ENCODE peak calls at places on chromosomes 3 and 15, in ten cellular contexts. U is AG08395; I is GM23248; M is stimulated activated CD4-positive, alpha-beta T cell treated with anti-CD3 and anti-CD28 coated beads, Interleukin-12 subunit alpha, Interleukin-12 subunit beta, amount 100 ng/mL, for 4 hours; E is fibroblast of the aortic adventitia; X is NCI-H226; B is foreskin keratinocyte; G is foreskin fibroblast; D is ovary; Y is GM12891. H is an unnamed sample.

GRCh38 chr3:126083511-126083912 is 412 bp downstream of the SLC41A3 start:
- DNase-seq in U (peak; percentile 31), M (no peak), G (peak; percentile 68), B (peak; percentile 18), Y (peak; percentile 66), I (peak; percentile 73), E (peak; percentile 14), X (peak; percentile 45), D (peak; percentile 69), H (peak; percentile 26)

GRCh38 chr3:24830230-24831152 is 335.8 kb upstream of the THRB start:
- DNase-seq in M (no peak), X (no peak), G (no peak), B (no peak), E (no peak), U (no peak), Y (no peak), I (peak; percentile 2), D (no peak), H (peak; percentile 14)

GRCh38 chr3:46692566-46692983 is 904 bp downstream of the ALS2CL start:
- DNase-seq in U (no peak), X (peak; percentile 80), M (no peak), D (peak; percentile 48), B (peak; percentile 80), G (no peak), E (no peak), I (peak; percentile 37), Y (no peak), H (no peak)

GRCh38 chr15:63202858-63203257 is 13.5 kb downstream of the RAB8B start:
- DNase-seq in M (no peak), X (no peak), B (no peak), D (no peak), E (no peak), I (no peak), Y (no peak), U (no peak), G (no peak), H (no peak)

GRCh38 chr3:156680243-156680930 is 6.0 kb downstream of the TIPARP start:
- DNase-seq in I (no peak), X (no peak), B (no peak), D (no peak), U (no peak), G (no peak), E (no peak), Y (no peak), M (no peak), H (no peak)

GRCh38 chr3:158788446-158788845 is 13.4 kb upstream of the MFSD1 start:
- DNase-seq in U (no peak), M (no peak), B (no peak), D (no peak), I (no peak), E (no peak), Y (no peak), X (no peak), G (peak; percentile 31), H (no peak)

GRCh38 chr15:55897560-55898336 is 95.7 kb downstream of the NEDD4 start:
- DNase-seq in U (peak; percentile 74), M (no peak), Y (no peak), B (peak; percentile 80), D (peak; percentile 59), E (peak; percentile 73), I (peak; percentile 66), X (peak; percentile 70), G (peak; percentile 79), H (peak; percentile 54)

GRCh38 chr3:142027713-142028112 is 121.6 kb downstream of the TFDP2 start:
- DNase-seq in E (peak; percentile 17), M (no peak), I (peak; percentile 75), X (no peak), B (no peak), G (peak; percentile 68), U (peak; percentile 12), D (no peak), Y (no peak), H (peak; percentile 40)

GRCh38 chr3:72567474-72567873 is 280.8 kb downstream of the SHQ1 start:
- DNase-seq in E (no peak), I (no peak), M (no peak), Y (no peak), B (no peak), X (no peak), G (no peak), D (no peak), U (no peak), H (no peak)